ENCODE peak calls at places on chromosomes 16 and 17, in seven cellular contexts. One of them, this sample, is unnamed.

GRCh38 chr16:9970796-9971195 is 211.4 kb downstream of the GRIN2A start:
- DNase-seq in left ventricle myocardium inferior: no peak
- DNase-seq in GM23248: no peak
- DNase-seq in neural progenitor cell: no peak
- DNase-seq in left lung: no peak
- DNase-seq in HT1080: no peak
- DNase-seq in Calu3: no peak
- DNase-seq in this sample: no peak

GRCh38 chr16:30748634-30749445 is 615 bp downstream of the PHKG2 start:
- DNase-seq in left ventricle myocardium inferior: no peak
- DNase-seq in GM23248: peak
- DNase-seq in neural progenitor cell: peak
- DNase-seq in left lung: peak
- DNase-seq in HT1080: peak
- DNase-seq in Calu3: peak
- DNase-seq in this sample: peak

GRCh38 chr17:40813804-40814203 is 8.6 kb downstream of the KRT10 start:
- DNase-seq in left ventricle myocardium inferior: no peak
- DNase-seq in GM23248: peak
- DNase-seq in neural progenitor cell: no peak
- DNase-seq in left lung: no peak
- DNase-seq in HT1080: peak
- DNase-seq in Calu3: no peak
- DNase-seq in this sample: peak

GRCh38 chr17:2977157-2977556 is 86.2 kb downstream of the OR1D5 start:
- DNase-seq in left ventricle myocardium inferior: no peak
- DNase-seq in GM23248: no peak
- DNase-seq in neural progenitor cell: no peak
- DNase-seq in left lung: no peak
- DNase-seq in HT1080: no peak
- DNase-seq in Calu3: no peak
- DNase-seq in this sample: no peak

GRCh38 chr17:70668276-70668937 is 499.1 kb downstream of the KCNJ2 start:
- DNase-seq in left ventricle myocardium inferior: no peak
- DNase-seq in GM23248: no peak
- DNase-seq in neural progenitor cell: peak
- DNase-seq in left lung: no peak
- DNase-seq in HT1080: no peak
- DNase-seq in Calu3: no peak
- DNase-seq in this sample: no peak

GRCh38 chr17:45628019-45628418 is 137.5 kb upstream of the PLEKHM1 start:
- DNase-seq in left ventricle myocardium inferior: no peak
- DNase-seq in GM23248: no peak
- DNase-seq in neural progenitor cell: no peak
- DNase-seq in left lung: no peak
- DNase-seq in HT1080: no peak
- DNase-seq in Calu3: no peak
- DNase-seq in this sample: no peak

GRCh38 chr17:46764709-46765401 is 53.6 kb downstream of the WNT3 start:
- DNase-seq in left ventricle myocardium inferior: peak
- DNase-seq in GM23248: peak
- DNase-seq in neural progenitor cell: no peak
- DNase-seq in left lung: peak
- DNase-seq in HT1080: peak
- DNase-seq in Calu3: no peak
- DNase-seq in this sample: peak

GRCh38 chr16:69382421-69382820 is 3.4 kb downstream of the TERF2 start:
- DNase-seq in left ventricle myocardium inferior: no peak
- DNase-seq in GM23248: no peak
- DNase-seq in neural progenitor cell: no peak
- DNase-seq in left lung: no peak
- DNase-seq in HT1080: no peak
- DNase-seq in Calu3: no peak
- DNase-seq in this sample: no peak

GRCh38 chr17:65830356-65830755 is 268.9 kb upstream of the AXIN2 start:
- DNase-seq in left ventricle myocardium inferior: no peak
- DNase-seq in GM23248: no peak
- DNase-seq in neural progenitor cell: no peak
- DNase-seq in left lung: no peak
- DNase-seq in HT1080: no peak
- DNase-seq in Calu3: no peak
- DNase-seq in this sample: no peak

GRCh38 chr17:64425191-64425590 is 23.7 kb upstream of the MILR1 start:
- DNase-seq in left ventricle myocardium inferior: no peak
- DNase-seq in GM23248: no peak
- DNase-seq in neural progenitor cell: no peak
- DNase-seq in left lung: no peak
- DNase-seq in HT1080: no peak
- DNase-seq in Calu3: no peak
- DNase-seq in this sample: no peak

GRCh38 chr17:10149573-10150399 is 48.6 kb downstream of the GAS7 start:
- DNase-seq in left ventricle myocardium inferior: no peak
- DNase-seq in GM23248: peak
- DNase-seq in neural progenitor cell: no peak
- DNase-seq in left lung: no peak
- DNase-seq in HT1080: peak
- DNase-seq in Calu3: peak
- DNase-seq in this sample: peak

GRCh38 chr17:55426851-55427586 is 5.4 kb upstream of the MMD start:
- DNase-seq in left ventricle myocardium inferior: no peak
- DNase-seq in GM23248: peak
- DNase-seq in neural progenitor cell: no peak
- DNase-seq in left lung: no peak
- DNase-seq in HT1080: peak
- DNase-seq in Calu3: no peak
- DNase-seq in this sample: peak

This sample was measured in EL.